ENCODE peak calls at places on chromosomes 2 and 18, in five cellular contexts. R, P, Q, X and E are unnamed samples.

GRCh38 chr2:73939419-73939818 is 12.7 kb downstream of the DGUOK start:
- DNase-seq in X (peak), R (no peak), Q (peak), P (no peak), E (no peak)

GRCh38 chr2:20514596-20515269 is 67.9 kb downstream of the RHOB start:
- DNase-seq in R (no peak), P (no peak), Q (peak), X (peak), E (no peak)

GRCh38 chr2:152568566-152568965 is 148.7 kb downstream of the PRPF40A start:
- DNase-seq in R (no peak), X (no peak), P (no peak), Q (no peak), E (no peak)

GRCh38 chr2:216583606-216584005 is 49.6 kb upstream of the IGFBP2 start:
- DNase-seq in R (no peak), Q (no peak), X (no peak), P (no peak), E (no peak)

GRCh38 chr2:27071990-27072830 is 756 bp upstream of the OST4 start:
- DNase-seq in R (no peak), X (peak), Q (peak), P (peak), E (no peak)

GRCh38 chr18:22124970-22125369 is 44.4 kb upstream of the GATA6 start:
- DNase-seq in Q (no peak), P (no peak), R (no peak), X (no peak), E (no peak)

GRCh38 chr18:79395761-79396404 is at the start of gene NFATC1:
- DNase-seq in R (peak), X (peak), Q (peak), P (peak), E (peak)

GRCh38 chr2:231223458-231223970 is 25.1 kb downstream of the ARMC9 start:
- DNase-seq in Q (peak), R (no peak), X (no peak), P (no peak), E (no peak)

GRCh38 chr2:240426797-240427721 is 8.4 kb upstream of the GPC1 start:
- DNase-seq in P (no peak), R (peak), Q (peak), X (peak), E (no peak)

GRCh38 chr2:64797881-64798590 is 144.3 kb upstream of the SERTAD2 start:
- DNase-seq in X (peak), Q (peak), P (no peak), R (peak), E (no peak)

GRCh38 chr18:35616664-35617423 is 35.3 kb downstream of the GALNT1 start:
- DNase-seq in R (no peak), Q (peak), X (peak), P (no peak), E (peak)

GRCh38 chr2:36541891-36542595 is 55.9 kb downstream of the FEZ2 start:
- DNase-seq in X (no peak), R (no peak), Q (no peak), P (no peak), E (no peak)

GRCh38 chr18:61743775-61744531 is 148.9 kb downstream of the RNF152 start:
- DNase-seq in R (no peak), X (no peak), Q (peak), P (no peak), E (no peak)

GRCh38 chr2:48144777-48145176 is 238.5 kb upstream of the FBXO11 start:
- DNase-seq in X (no peak), R (no peak), P (no peak), Q (no peak), E (no peak)

GRCh38 chr2:37281916-37282315 is 42.7 kb downstream of the PRKD3 start:
- DNase-seq in R (no peak), P (no peak), Q (no peak), X (no peak), E (no peak)

GRCh38 chr2:134668821-134669220 is 50.0 kb downstream of the TMEM163 start:
- DNase-seq in X (no peak), Q (no peak), P (peak), R (no peak), E (peak)

GRCh38 chr18:78754311-78755043 is 225.1 kb upstream of the SALL3 start:
- DNase-seq in R (peak), X (no peak), Q (no peak), P (no peak), E (peak)

GRCh38 chr18:60746491-60746890 is 373.9 kb upstream of the MC4R start:
- DNase-seq in X (no peak), Q (no peak), R (no peak), P (no peak), E (no peak)

GRCh38 chr2:240369725-240370585 is 65.5 kb upstream of the GPC1 start:
- DNase-seq in R (no peak), P (peak), Q (peak), X (peak), E (no peak)

GRCh38 chr2:233061591-233062446 is 1.7 kb downstream of the INPP5D start:
- DNase-seq in P (no peak), X (peak), Q (peak), R (no peak), E (no peak)

GRCh38 chr2:27442282-27442980 is at the start of gene KRTCAP3:
- DNase-seq in R (peak), P (peak), Q (no peak), X (peak), E (peak)

GRCh38 chr2:224038049-224038829 is 847 bp downstream of the SERPINE2 start:
- DNase-seq in X (peak), P (peak), R (peak), Q (peak), E (no peak)

GRCh38 chr2:178484245-178485041 is 4.2 kb downstream of the PLEKHA3 start:
- DNase-seq in R (peak), Q (peak), P (no peak), X (peak), E (no peak)

GRCh38 chr2:104701471-104701911 is 152.4 kb upstream of the POU3F3 start:
- DNase-seq in P (no peak), R (no peak), X (no peak), Q (no peak), E (no peak)

GRCh38 chr2:234003972-234004617 is 46.4 kb upstream of the SPP2 start:
- DNase-seq in R (no peak), Q (peak), P (no peak), X (no peak), E (no peak)

GRCh38 chr18:62987859-62988258 is 272.5 kb downstream of the PHLPP1 start:
- DNase-seq in Q (no peak), X (no peak), R (no peak), P (no peak), E (no peak)

GRCh38 chr2:96146151-96146880 is 1.1 kb upstream of the DUSP2 start:
- DNase-seq in R (peak), Q (peak), P (peak), X (peak), E (peak)

GRCh38 chr2:164457271-164457670 is 164.0 kb downstream of the GRB14 start:
- DNase-seq in R (no peak), X (no peak), Q (no peak), P (no peak), E (no peak)

GRCh38 chr2:101388232-101388631 is 929 bp upstream of the CREG2 start:
- DNase-seq in Q (peak), P (no peak), X (no peak), R (no peak), E (no peak)

GRCh38 chr2:12507295-12507694 is 209.4 kb upstream of the TRIB2 start:
- DNase-seq in R (no peak), P (peak), X (no peak), Q (peak), E (no peak)

GRCh38 chr2:164843346-164843841 is 1.8 kb upstream of the COBLL1 start:
- DNase-seq in R (no peak), P (no peak), Q (no peak), X (no peak), E (no peak)

GRCh38 chr2:160566717-160567116 is 73.1 kb upstream of the RBMS1 start:
- DNase-seq in X (no peak), Q (peak), P (no peak), R (no peak), E (no peak)

GRCh38 chr2:69097148-69097610 is 84.2 kb downstream of the ANTXR1 start:
- DNase-seq in R (no peak), Q (no peak), P (no peak), X (no peak), E (no peak)

GRCh38 chr2:208406474-208407451 is at the start of gene PTH2R:
- DNase-seq in X (peak), R (no peak), Q (no peak), P (no peak), E (no peak)

GRCh38 chr2:207549145-207549544 is 19.4 kb downstream of the CREB1 start:
- DNase-seq in P (no peak), R (no peak), X (no peak), Q (no peak), E (no peak)

GRCh38 chr2:63099032-63099431 is 48.4 kb downstream of the OTX1 start:
- DNase-seq in R (no peak), P (no peak), X (no peak), Q (no peak), E (no peak)

GRCh38 chr2:15265889-15266288 is 295.2 kb downstream of the NBAS start:
- DNase-seq in Q (no peak), R (no peak), P (no peak), X (no peak), E (no peak)

DNA sequence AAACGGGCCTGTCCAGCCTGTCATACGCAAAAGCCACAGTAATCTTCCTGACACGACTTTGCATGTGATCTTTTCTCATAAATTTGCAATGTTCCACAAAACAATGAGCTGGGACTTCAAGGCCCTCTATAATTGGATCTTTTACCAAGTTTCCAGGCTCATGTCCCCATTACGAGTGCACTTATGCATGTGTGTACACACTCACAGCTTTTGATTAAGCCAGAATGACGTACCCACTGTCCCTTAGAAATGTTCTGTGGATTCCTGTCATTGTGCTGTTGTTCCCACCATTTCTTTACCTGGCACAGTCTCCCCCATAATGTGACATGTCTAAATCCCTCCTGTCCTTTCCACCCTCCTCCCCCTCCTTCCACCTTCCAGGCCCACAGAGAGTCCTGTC is 19.7 kb upstream of the TMEM247 start:
- DNase-seq in R (no peak), Q (no peak), X (no peak), P (no peak), E (no peak)
- TF ChIP-seq POLR2A in R (no peak), Q (no peak), X (no peak), P (no peak), E (no peak)

GRCh38 chr18:24009246-24009645 is 5.3 kb upstream of the TTC39C start:
- DNase-seq in X (no peak), Q (no peak), P (no peak), R (no peak), E (no peak)

GRCh38 chr18:24010673-24011072 is 3.9 kb upstream of the TTC39C start:
- DNase-seq in R (no peak), P (no peak), Q (no peak), X (no peak), E (no peak)

GRCh38 chr18:24013061-24013460 is 1.5 kb upstream of the TTC39C start:
- DNase-seq in R (no peak), X (no peak), Q (peak), P (no peak), E (no peak)

GRCh38 chr18:24009651-24010333 is 4.8 kb upstream of the TTC39C start:
- DNase-seq in X (no peak), P (no peak), R (no peak), Q (no peak), E (no peak)

GRCh38 chr18:24011095-24011917 is 3.2 kb upstream of the TTC39C start:
- DNase-seq in P (no peak), R (peak), Q (no peak), X (no peak), E (no peak)
- H3K27ac ChIP-seq in P (no peak), R (peak), Q (no peak), X (no peak), E (peak)

GRCh38 chr18:8826971-8827370 is 121.6 kb downstream of the MTCL1 start:
- DNase-seq in R (no peak), X (no peak), Q (no peak), P (no peak), E (no peak)

GRCh38 chr18:8830067-8831060 is 125.0 kb downstream of the MTCL1 start:
- DNase-seq in Q (no peak), R (no peak), X (no peak), P (no peak), E (no peak)

GRCh38 chr18:8826514-8826913 is 121.2 kb downstream of the MTCL1 start:
- DNase-seq in P (no peak), R (no peak), X (no peak), Q (no peak), E (no peak)

GRCh38 chr18:8828798-8829197 is 123.4 kb downstream of the MTCL1 start:
- DNase-seq in P (no peak), Q (no peak), R (no peak), X (no peak), E (no peak)

DNA sequence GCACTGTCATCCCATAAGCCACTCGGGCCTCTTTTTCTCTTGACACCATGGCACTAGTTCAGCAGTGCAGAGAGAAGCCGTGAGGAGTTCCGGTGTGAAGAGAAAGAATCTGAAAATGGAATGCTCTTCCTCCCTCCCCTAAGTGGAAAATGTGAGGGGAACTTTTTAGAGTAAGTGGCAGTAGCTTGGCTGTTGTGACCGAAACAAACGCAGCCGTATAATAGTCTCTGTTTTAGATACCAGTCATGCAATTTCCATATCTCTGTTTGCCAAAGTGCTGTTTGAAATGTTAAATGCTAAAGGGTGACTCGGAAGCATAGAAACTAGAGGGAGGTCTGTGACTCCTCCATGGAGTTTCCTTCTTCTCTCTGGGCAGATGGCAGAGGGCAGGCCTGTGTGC is 122.9 kb downstream of the MTCL1 start:
- DNase-seq in X (no peak), R (no peak), P (no peak), Q (no peak), E (no peak)
- H3K4me3 ChIP-seq in X (no peak), R (no peak), P (no peak), Q (no peak), E (no peak)

GRCh38 chr2:61111708-61112107 is 46.0 kb downstream of the SANBR start:
- DNase-seq in R (no peak), Q (no peak), P (no peak), X (no peak), E (no peak)

GRCh38 chr2:61109291-61109690 is 43.6 kb downstream of the SANBR start:
- DNase-seq in X (no peak), R (no peak), Q (no peak), P (no peak), E (no peak)

GRCh38 chr2:61117534-61117933 is 44.5 kb upstream of the C2orf74 start:
- DNase-seq in R (no peak), Q (peak), P (no peak), X (no peak), E (no peak)

GRCh38 chr2:61116302-61116701 is 45.7 kb upstream of the C2orf74 start:
- DNase-seq in Q (no peak), R (no peak), X (no peak), P (no peak), E (no peak)

DNA sequence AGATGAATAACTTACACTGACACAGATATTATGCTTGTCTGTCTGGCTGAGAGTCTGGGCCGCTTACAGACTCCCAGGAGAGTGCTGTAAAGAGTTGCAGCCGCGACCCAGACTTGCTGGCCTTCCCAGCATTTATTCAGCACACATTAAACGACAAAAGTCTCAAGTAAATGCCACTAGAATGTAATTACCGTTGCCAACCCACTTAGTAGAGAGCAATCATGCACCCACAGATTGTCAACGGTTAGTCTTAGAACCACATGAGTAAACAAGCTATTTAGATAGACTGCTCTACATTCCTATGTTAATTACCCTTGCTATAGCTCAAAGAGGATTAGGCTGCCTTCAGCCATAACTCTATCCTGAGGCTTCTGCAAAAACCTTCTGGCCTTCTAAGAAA is 47.8 kb upstream of the C2orf74 start:
- DNase-seq in Q (no peak), R (no peak), P (no peak), X (no peak), E (no peak)
- TF ChIP-seq POLR2A in Q (no peak), R (no peak), P (no peak), X (no peak), E (no peak)